ENCODE peak calls at places on chromosomes 5 and 9, in four cellular contexts. One of them, this sample, is unnamed.
A peak's percentile ranks its signal among the peaks of the same experiment; 100 is the strongest.

GRCh38 chr9:21506910-21507795 is 25.0 kb upstream of the IFNE start:
- DNase-seq in cerebellum: no peak
- DNase-seq in fibroblast of lung: peak; percentile 92
- DNase-seq in WERI-Rb-1: no peak
- DNase-seq in this sample: no peak

GRCh38 chr9:125238127-125238914 is 2.8 kb downstream of the HSPA5 start:
- DNase-seq in cerebellum: no peak
- DNase-seq in fibroblast of lung: no peak
- DNase-seq in WERI-Rb-1: no peak
- DNase-seq in this sample: no peak

GRCh38 chr9:73050887-73051550 is 98.2 kb upstream of the ALDH1A1 start:
- DNase-seq in cerebellum: no peak
- DNase-seq in fibroblast of lung: no peak
- DNase-seq in WERI-Rb-1: no peak
- DNase-seq in this sample: peak; percentile 20

GRCh38 chr9:25716220-25716872 is 38.1 kb upstream of the TUSC1 start:
- DNase-seq in cerebellum: peak; percentile 10
- DNase-seq in fibroblast of lung: peak; percentile 71
- DNase-seq in WERI-Rb-1: no peak
- DNase-seq in this sample: peak; percentile 74

GRCh38 chr5:123549256-123549904 is 37.4 kb downstream of the CSNK1G3 start:
- DNase-seq in cerebellum: no peak
- DNase-seq in fibroblast of lung: no peak
- DNase-seq in WERI-Rb-1: no peak
- DNase-seq in this sample: no peak

GRCh38 chr5:176629317-176629852 is 949 bp downstream of the SNCB start:
- DNase-seq in cerebellum: no peak
- DNase-seq in fibroblast of lung: no peak
- DNase-seq in WERI-Rb-1: no peak
- DNase-seq in this sample: no peak

GRCh38 chr5:181243020-181243520 is 636 bp downstream of the RACK1 start:
- DNase-seq in cerebellum: no peak
- DNase-seq in fibroblast of lung: no peak
- DNase-seq in WERI-Rb-1: no peak
- DNase-seq in this sample: no peak

GRCh38 chr9:133526721-133527321 is 2.1 kb upstream of the MYMK start:
- DNase-seq in cerebellum: no peak
- DNase-seq in fibroblast of lung: no peak
- DNase-seq in WERI-Rb-1: peak; percentile 75
- DNase-seq in this sample: no peak

GRCh38 chr5:40223884-40224402 is 455.8 kb upstream of the PTGER4 start:
- DNase-seq in cerebellum: no peak
- DNase-seq in fibroblast of lung: peak; percentile 89
- DNase-seq in WERI-Rb-1: no peak
- DNase-seq in this sample: peak; percentile 67

GRCh38 chr5:171437286-171437821 is 17.9 kb downstream of the FGF18 start:
- DNase-seq in cerebellum: no peak
- DNase-seq in fibroblast of lung: no peak
- DNase-seq in WERI-Rb-1: peak; percentile 92
- DNase-seq in this sample: no peak

GRCh38 chr9:68498816-68499215 is 41.9 kb downstream of the TMEM252 start:
- DNase-seq in cerebellum: no peak
- DNase-seq in fibroblast of lung: no peak
- DNase-seq in WERI-Rb-1: no peak
- DNase-seq in this sample: no peak

GRCh38 chr9:100111235-100111634 is 12.2 kb downstream of the INVS start:
- DNase-seq in cerebellum: peak; percentile 67
- DNase-seq in fibroblast of lung: peak; percentile 99
- DNase-seq in WERI-Rb-1: no peak
- DNase-seq in this sample: peak; percentile 95

This sample was measured in H4.